ENCODE peak calls at places on chromosomes 13 and 19, in six cellular contexts. One of them, this sample, is unnamed.

GRCh38 chr13:111436446-111436845 is 116.0 kb downstream of the TEX29 start:
- DNase-seq in WERI-Rb-1: no peak
- DNase-seq in HFF-Myc: no peak
- DNase-seq in upper lobe of right lung: no peak
- DNase-seq in left ventricle myocardium inferior: no peak
- DNase-seq in IMR-90: no peak
- DNase-seq in this sample: no peak

GRCh38 chr19:42831221-42832019 is 48.1 kb downstream of the PSG1 start:
- DNase-seq in left ventricle myocardium inferior: no peak
- DNase-seq in WERI-Rb-1: no peak
- DNase-seq in upper lobe of right lung: no peak
- DNase-seq in IMR-90: no peak
- DNase-seq in HFF-Myc: no peak
- DNase-seq in this sample: no peak

GRCh38 chr13:100235311-100235901 is 146.5 kb downstream of the PCCA start:
- DNase-seq in IMR-90: peak
- DNase-seq in upper lobe of right lung: no peak
- DNase-seq in HFF-Myc: peak
- DNase-seq in WERI-Rb-1: peak
- DNase-seq in left ventricle myocardium inferior: no peak
- DNase-seq in this sample: peak

GRCh38 chr13:90926459-90926858 is 421.0 kb upstream of the MIR17HG start:
- DNase-seq in WERI-Rb-1: peak
- DNase-seq in HFF-Myc: no peak
- DNase-seq in upper lobe of right lung: no peak
- DNase-seq in IMR-90: no peak
- DNase-seq in left ventricle myocardium inferior: no peak
- DNase-seq in this sample: no peak

GRCh38 chr13:46914341-46914740 is 17.5 kb upstream of the HTR2A start:
- DNase-seq in left ventricle myocardium inferior: no peak
- DNase-seq in WERI-Rb-1: no peak
- DNase-seq in IMR-90: no peak
- DNase-seq in HFF-Myc: no peak
- DNase-seq in upper lobe of right lung: no peak
- DNase-seq in this sample: no peak

GRCh38 chr13:46111151-46111550 is 6.3 kb upstream of the CPB2 start:
- DNase-seq in left ventricle myocardium inferior: no peak
- DNase-seq in WERI-Rb-1: no peak
- DNase-seq in upper lobe of right lung: no peak
- DNase-seq in HFF-Myc: no peak
- DNase-seq in IMR-90: no peak
- DNase-seq in this sample: no peak

GRCh38 chr19:14383898-14384669 is 2.8 kb downstream of the ADGRE5 start:
- DNase-seq in upper lobe of right lung: no peak
- DNase-seq in WERI-Rb-1: no peak
- DNase-seq in HFF-Myc: no peak
- DNase-seq in left ventricle myocardium inferior: no peak
- DNase-seq in IMR-90: peak
- DNase-seq in this sample: no peak

GRCh38 chr19:34512254-34512796 is 30.8 kb downstream of the WTIP start:
- DNase-seq in HFF-Myc: no peak
- DNase-seq in IMR-90: no peak
- DNase-seq in upper lobe of right lung: peak
- DNase-seq in WERI-Rb-1: no peak
- DNase-seq in left ventricle myocardium inferior: no peak
- DNase-seq in this sample: no peak

GRCh38 chr13:60922526-60923231 is 493.0 kb downstream of the PCDH20 start:
- DNase-seq in WERI-Rb-1: no peak
- DNase-seq in upper lobe of right lung: no peak
- DNase-seq in IMR-90: no peak
- DNase-seq in left ventricle myocardium inferior: no peak
- DNase-seq in HFF-Myc: no peak
- DNase-seq in this sample: no peak

GRCh38 chr13:65926750-65927171 is 1303.4 kb downstream of the PCDH9 start:
- DNase-seq in left ventricle myocardium inferior: peak
- DNase-seq in WERI-Rb-1: peak
- DNase-seq in IMR-90: no peak
- DNase-seq in upper lobe of right lung: peak
- DNase-seq in HFF-Myc: no peak
- DNase-seq in this sample: peak

GRCh38 chr13:65133094-65133493 is 2097.0 kb downstream of the PCDH9 start:
- DNase-seq in WERI-Rb-1: no peak
- DNase-seq in HFF-Myc: no peak
- DNase-seq in left ventricle myocardium inferior: no peak
- DNase-seq in IMR-90: no peak
- DNase-seq in upper lobe of right lung: no peak
- DNase-seq in this sample: no peak

GRCh38 chr13:98480915-98481510 is 95.9 kb downstream of the STK24 start:
- DNase-seq in IMR-90: peak
- DNase-seq in HFF-Myc: no peak
- DNase-seq in upper lobe of right lung: no peak
- DNase-seq in WERI-Rb-1: peak
- DNase-seq in left ventricle myocardium inferior: peak
- DNase-seq in this sample: no peak

GRCh38 chr13:27419333-27419732 is 5.1 kb upstream of the GTF3A start:
- DNase-seq in left ventricle myocardium inferior: no peak
- DNase-seq in WERI-Rb-1: no peak
- DNase-seq in IMR-90: peak
- DNase-seq in upper lobe of right lung: no peak
- DNase-seq in HFF-Myc: no peak
- DNase-seq in this sample: no peak

GRCh38 chr13:78606471-78607408 is 3.4 kb upstream of the POU4F1 start:
- DNase-seq in IMR-90: no peak
- DNase-seq in WERI-Rb-1: no peak
- DNase-seq in upper lobe of right lung: no peak
- DNase-seq in left ventricle myocardium inferior: no peak
- DNase-seq in HFF-Myc: no peak
- DNase-seq in this sample: no peak

GRCh38 chr19:4717191-4717965 is 6.3 kb downstream of the DPP9 start:
- DNase-seq in upper lobe of right lung: peak
- DNase-seq in left ventricle myocardium inferior: no peak
- DNase-seq in HFF-Myc: no peak
- DNase-seq in IMR-90: peak
- DNase-seq in WERI-Rb-1: no peak
- DNase-seq in this sample: no peak

GRCh38 chr19:3699741-3700241 is 477 bp downstream of the PIP5K1C start:
- DNase-seq in HFF-Myc: no peak
- DNase-seq in IMR-90: no peak
- DNase-seq in upper lobe of right lung: no peak
- DNase-seq in left ventricle myocardium inferior: no peak
- DNase-seq in WERI-Rb-1: no peak
- DNase-seq in this sample: no peak

GRCh38 chr13:113786262-113786841 is 27.3 kb downstream of the TMEM255B start:
- DNase-seq in IMR-90: peak
- DNase-seq in WERI-Rb-1: no peak
- DNase-seq in left ventricle myocardium inferior: no peak
- DNase-seq in HFF-Myc: no peak
- DNase-seq in upper lobe of right lung: peak
- DNase-seq in this sample: no peak

GRCh38 chr19:8240274-8241229 is 31.4 kb downstream of the CERS4 start:
- DNase-seq in left ventricle myocardium inferior: peak
- DNase-seq in upper lobe of right lung: peak
- DNase-seq in IMR-90: peak
- DNase-seq in WERI-Rb-1: peak
- DNase-seq in HFF-Myc: peak
- DNase-seq in this sample: peak

GRCh38 chr13:94343243-94343585 is 136.3 kb downstream of the DCT start:
- DNase-seq in IMR-90: peak
- DNase-seq in HFF-Myc: no peak
- DNase-seq in WERI-Rb-1: peak
- DNase-seq in left ventricle myocardium inferior: no peak
- DNase-seq in upper lobe of right lung: no peak
- DNase-seq in this sample: no peak

GRCh38 chr13:51267581-51267980 is 45.4 kb downstream of the FAM124A start:
- DNase-seq in WERI-Rb-1: no peak
- DNase-seq in left ventricle myocardium inferior: no peak
- DNase-seq in upper lobe of right lung: no peak
- DNase-seq in HFF-Myc: no peak
- DNase-seq in IMR-90: no peak
- DNase-seq in this sample: no peak

GRCh38 chr19:42129399-42130253 is 2.6 kb downstream of the POU2F2 start:
- DNase-seq in HFF-Myc: peak
- DNase-seq in IMR-90: peak
- DNase-seq in left ventricle myocardium inferior: peak
- DNase-seq in upper lobe of right lung: no peak
- DNase-seq in WERI-Rb-1: no peak
- DNase-seq in this sample: peak

GRCh38 chr19:6362351-6362801 is 1.0 kb downstream of the CLPP start:
- DNase-seq in upper lobe of right lung: no peak
- DNase-seq in WERI-Rb-1: no peak
- DNase-seq in left ventricle myocardium inferior: no peak
- DNase-seq in HFF-Myc: no peak
- DNase-seq in IMR-90: no peak
- DNase-seq in this sample: no peak

GRCh38 chr13:59750860-59751259 is 412.9 kb downstream of the DIAPH3 start:
- DNase-seq in left ventricle myocardium inferior: no peak
- DNase-seq in WERI-Rb-1: no peak
- DNase-seq in upper lobe of right lung: no peak
- DNase-seq in HFF-Myc: peak
- DNase-seq in IMR-90: peak
- DNase-seq in this sample: peak

GRCh38 chr19:5293607-5294089 is 47.0 kb downstream of the PTPRS start:
- DNase-seq in HFF-Myc: peak
- DNase-seq in upper lobe of right lung: peak
- DNase-seq in left ventricle myocardium inferior: no peak
- DNase-seq in IMR-90: peak
- DNase-seq in WERI-Rb-1: peak
- DNase-seq in this sample: peak

GRCh38 chr19:18647371-18647767 is 10.5 kb downstream of the KLHL26 start:
- DNase-seq in left ventricle myocardium inferior: no peak
- DNase-seq in HFF-Myc: no peak
- DNase-seq in upper lobe of right lung: no peak
- DNase-seq in IMR-90: no peak
- DNase-seq in WERI-Rb-1: no peak
- DNase-seq in this sample: no peak

GRCh38 chr19:18648971-18649310 is 12.1 kb downstream of the KLHL26 start:
- DNase-seq in IMR-90: no peak
- DNase-seq in upper lobe of right lung: no peak
- DNase-seq in WERI-Rb-1: no peak
- DNase-seq in HFF-Myc: no peak
- DNase-seq in left ventricle myocardium inferior: no peak
- DNase-seq in this sample: no peak

GRCh38 chr19:18649371-18650047 is 12.7 kb downstream of the KLHL26 start:
- DNase-seq in upper lobe of right lung: peak
- DNase-seq in IMR-90: peak
- DNase-seq in WERI-Rb-1: no peak
- DNase-seq in left ventricle myocardium inferior: peak
- DNase-seq in HFF-Myc: no peak
- DNase-seq in this sample: peak

GRCh38 chr19:18646535-18647370 is 9.9 kb downstream of the KLHL26 start:
- DNase-seq in IMR-90: no peak
- DNase-seq in upper lobe of right lung: no peak
- DNase-seq in WERI-Rb-1: no peak
- DNase-seq in left ventricle myocardium inferior: no peak
- DNase-seq in HFF-Myc: no peak
- DNase-seq in this sample: no peak

DNA sequence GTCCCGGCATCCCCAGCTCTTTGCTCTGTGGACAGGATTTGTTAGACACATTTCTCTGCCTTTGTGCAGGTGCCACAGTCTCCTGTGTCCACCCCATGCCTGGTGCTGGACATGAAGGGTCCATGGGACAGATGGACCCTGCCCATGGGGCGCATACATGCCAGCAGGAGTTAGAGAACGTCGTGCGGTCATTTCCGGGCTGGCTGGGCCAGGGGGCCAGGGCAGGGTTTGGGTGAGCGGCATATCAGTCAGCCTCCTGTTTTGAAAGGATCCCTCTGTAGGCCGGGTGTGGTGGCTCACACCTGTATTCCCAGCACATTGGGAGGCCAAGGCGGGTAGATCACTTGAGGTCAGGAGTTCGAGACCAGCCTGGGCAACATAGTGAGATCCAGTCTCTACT is 11.0 kb downstream of the KLHL26 start:
- DNase-seq in upper lobe of right lung: no peak
- DNase-seq in HFF-Myc: no peak
- DNase-seq in left ventricle myocardium inferior: no peak
- DNase-seq in WERI-Rb-1: no peak
- DNase-seq in IMR-90: no peak
- DNase-seq in this sample: no peak
- TF ChIP-seq CTCF in upper lobe of right lung: no peak
- TF ChIP-seq CTCF in HFF-Myc: no peak
- TF ChIP-seq CTCF in left ventricle myocardium inferior: no peak
- TF ChIP-seq CTCF in WERI-Rb-1: no peak
- TF ChIP-seq CTCF in IMR-90: no peak
- TF ChIP-seq CTCF in this sample: no peak

DNA sequence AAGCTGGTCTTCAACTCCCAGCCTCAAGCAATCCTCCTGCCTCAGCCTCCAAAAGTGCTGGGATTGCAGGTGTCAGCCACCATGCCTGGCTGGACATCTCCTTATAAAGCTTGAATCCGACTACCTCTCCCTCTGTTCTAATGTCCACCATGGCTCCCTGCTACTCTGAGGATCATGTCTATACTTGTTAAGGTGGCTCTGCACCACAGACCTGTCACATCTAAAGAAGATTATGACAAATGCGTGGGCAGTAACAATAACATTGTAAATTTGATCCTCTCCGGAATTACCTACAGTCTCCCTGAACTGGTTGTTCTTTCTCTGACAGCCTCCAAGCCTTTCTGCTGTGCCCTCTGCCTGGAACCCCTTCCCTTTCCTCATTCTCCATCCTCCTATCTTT is 1.8 kb downstream of the NXNL1 start:
- DNase-seq in WERI-Rb-1: no peak
- DNase-seq in upper lobe of right lung: no peak
- DNase-seq in HFF-Myc: no peak
- DNase-seq in left ventricle myocardium inferior: no peak
- DNase-seq in IMR-90: no peak
- DNase-seq in this sample: no peak
- H3K4me3 ChIP-seq in WERI-Rb-1: peak
- H3K4me3 ChIP-seq in upper lobe of right lung: no peak
- H3K4me3 ChIP-seq in HFF-Myc: no peak
- H3K4me3 ChIP-seq in left ventricle myocardium inferior: no peak
- H3K4me3 ChIP-seq in IMR-90: no peak
- H3K4me3 ChIP-seq in this sample: no peak

DNA sequence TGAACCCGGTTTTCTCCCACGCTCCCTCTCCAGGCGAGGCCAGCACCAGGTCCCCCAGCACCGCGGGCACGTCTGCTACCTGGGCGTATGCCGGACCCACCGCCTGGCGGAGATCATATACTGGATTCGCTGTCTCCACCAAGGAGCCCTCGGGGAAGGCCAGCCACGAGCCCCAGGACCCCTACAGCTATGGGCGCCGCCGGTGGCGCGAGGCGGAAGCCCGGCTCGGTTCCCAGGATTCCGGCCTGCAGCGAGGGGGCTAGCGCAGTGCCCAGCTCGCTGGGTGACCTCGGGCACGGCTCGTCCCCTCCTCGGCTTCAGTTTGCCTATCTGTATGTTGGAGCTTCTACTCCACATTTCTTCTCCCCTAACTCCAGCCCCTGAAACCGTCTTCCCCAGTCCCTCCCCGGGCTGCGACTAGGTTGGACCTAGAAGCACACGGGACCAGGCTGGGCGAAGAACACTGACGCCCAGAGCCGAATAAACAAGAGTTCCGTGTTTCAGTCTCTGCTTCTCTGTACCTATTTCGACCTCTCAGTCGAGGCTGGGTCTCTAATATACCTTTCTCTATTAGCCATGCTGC is 752 bp upstream of the CPT1C start:
- DNase-seq in IMR-90: no peak
- DNase-seq in left ventricle myocardium inferior: no peak
- DNase-seq in upper lobe of right lung: no peak
- DNase-seq in HFF-Myc: no peak
- DNase-seq in WERI-Rb-1: no peak
- DNase-seq in this sample: no peak
- TF ChIP-seq CTCF in IMR-90: no peak
- TF ChIP-seq CTCF in left ventricle myocardium inferior: peak
- TF ChIP-seq CTCF in upper lobe of right lung: no peak
- TF ChIP-seq CTCF in HFF-Myc: no peak
- TF ChIP-seq CTCF in WERI-Rb-1: no peak
- TF ChIP-seq CTCF in this sample: no peak

GRCh38 chr19:23762884-23763711 is 4.4 kb upstream of the ZNF681 start:
- DNase-seq in left ventricle myocardium inferior: peak
- DNase-seq in WERI-Rb-1: no peak
- DNase-seq in upper lobe of right lung: peak
- DNase-seq in IMR-90: peak
- DNase-seq in HFF-Myc: no peak
- DNase-seq in this sample: no peak
- H3K4me3 ChIP-seq in left ventricle myocardium inferior: peak
- H3K4me3 ChIP-seq in WERI-Rb-1: no peak
- H3K4me3 ChIP-seq in upper lobe of right lung: peak
- H3K4me3 ChIP-seq in IMR-90: peak
- H3K4me3 ChIP-seq in HFF-Myc: peak
- H3K4me3 ChIP-seq in this sample: no peak